ENCODE peak calls at places on chromosomes 12 and 14, in ten cellular contexts. One of them, this sample, is unnamed.

GRCh38 chr14:100165376-100165775 is 5.9 kb upstream of the DEGS2 start:
- DNase-seq in WTC11: peak; percentile 60
- DNase-seq in cardiac fibroblast: no peak
- DNase-seq in GM10248: no peak
- DNase-seq in upper lobe of right lung: peak; percentile 77
- DNase-seq in body of pancreas: no peak
- DNase-seq in AG04450: no peak
- DNase-seq in thoracic aorta: no peak
- DNase-seq in Peyer's patch: no peak
- DNase-seq in heart left ventricle: no peak
- DNase-seq in this sample: no peak

GRCh38 chr12:66500841-66501240 is 178.0 kb downstream of the GRIP1 start:
- DNase-seq in AG04450: no peak
- DNase-seq in cardiac fibroblast: no peak
- DNase-seq in heart left ventricle: no peak
- DNase-seq in thoracic aorta: no peak
- DNase-seq in Peyer's patch: no peak
- DNase-seq in body of pancreas: no peak
- DNase-seq in WTC11: no peak
- DNase-seq in upper lobe of right lung: no peak
- DNase-seq in GM10248: peak; percentile 45
- DNase-seq in this sample: no peak

GRCh38 chr14:102215071-102215470 is 75.4 kb downstream of the WDR20 start:
- DNase-seq in thoracic aorta: peak; percentile 19
- DNase-seq in upper lobe of right lung: peak; percentile 38
- DNase-seq in Peyer's patch: no peak
- DNase-seq in AG04450: peak; percentile 33
- DNase-seq in WTC11: no peak
- DNase-seq in cardiac fibroblast: peak; percentile 65
- DNase-seq in heart left ventricle: no peak
- DNase-seq in GM10248: no peak
- DNase-seq in body of pancreas: peak; percentile 32
- DNase-seq in this sample: no peak

GRCh38 chr14:52522033-52522432 is 30.3 kb downstream of the TXNDC16 start:
- DNase-seq in thoracic aorta: no peak
- DNase-seq in upper lobe of right lung: no peak
- DNase-seq in GM10248: no peak
- DNase-seq in body of pancreas: no peak
- DNase-seq in cardiac fibroblast: no peak
- DNase-seq in AG04450: no peak
- DNase-seq in heart left ventricle: no peak
- DNase-seq in WTC11: no peak
- DNase-seq in Peyer's patch: no peak
- DNase-seq in this sample: no peak

GRCh38 chr14:103742499-103743255 is 27.1 kb downstream of the ZFYVE21 start:
- DNase-seq in cardiac fibroblast: no peak
- DNase-seq in body of pancreas: no peak
- DNase-seq in WTC11: no peak
- DNase-seq in heart left ventricle: no peak
- DNase-seq in upper lobe of right lung: no peak
- DNase-seq in thoracic aorta: no peak
- DNase-seq in AG04450: no peak
- DNase-seq in GM10248: no peak
- DNase-seq in Peyer's patch: no peak
- DNase-seq in this sample: no peak

GRCh38 chr12:91417649-91418048 is 235.0 kb upstream of the DCN start:
- DNase-seq in heart left ventricle: no peak
- DNase-seq in Peyer's patch: no peak
- DNase-seq in WTC11: no peak
- DNase-seq in body of pancreas: no peak
- DNase-seq in AG04450: no peak
- DNase-seq in cardiac fibroblast: no peak
- DNase-seq in thoracic aorta: no peak
- DNase-seq in upper lobe of right lung: no peak
- DNase-seq in GM10248: no peak
- DNase-seq in this sample: no peak

GRCh38 chr14:61177279-61178225 is 103.6 kb downstream of the TMEM30B start:
- DNase-seq in cardiac fibroblast: peak; percentile 27
- DNase-seq in body of pancreas: no peak
- DNase-seq in heart left ventricle: no peak
- DNase-seq in thoracic aorta: no peak
- DNase-seq in AG04450: no peak
- DNase-seq in WTC11: peak; percentile 20
- DNase-seq in GM10248: no peak
- DNase-seq in Peyer's patch: no peak
- DNase-seq in upper lobe of right lung: no peak
- DNase-seq in this sample: no peak

GRCh38 chr14:105201156-105201927 is 20.2 kb upstream of the NUDT14 start:
- DNase-seq in Peyer's patch: no peak
- DNase-seq in GM10248: no peak
- DNase-seq in AG04450: no peak
- DNase-seq in body of pancreas: no peak
- DNase-seq in upper lobe of right lung: no peak
- DNase-seq in WTC11: peak; percentile 35
- DNase-seq in cardiac fibroblast: no peak
- DNase-seq in heart left ventricle: no peak
- DNase-seq in thoracic aorta: no peak
- DNase-seq in this sample: no peak

GRCh38 chr12:52441320-52441911 is 7.2 kb upstream of the KRT75 start:
- DNase-seq in GM10248: no peak
- DNase-seq in upper lobe of right lung: no peak
- DNase-seq in body of pancreas: no peak
- DNase-seq in cardiac fibroblast: peak; percentile 82
- DNase-seq in Peyer's patch: no peak
- DNase-seq in thoracic aorta: no peak
- DNase-seq in heart left ventricle: no peak
- DNase-seq in AG04450: no peak
- DNase-seq in WTC11: no peak
- DNase-seq in this sample: no peak

GRCh38 chr12:89786177-89786810 is 77.7 kb upstream of the ATP2B1 start:
- DNase-seq in Peyer's patch: no peak
- DNase-seq in body of pancreas: no peak
- DNase-seq in upper lobe of right lung: no peak
- DNase-seq in heart left ventricle: no peak
- DNase-seq in thoracic aorta: no peak
- DNase-seq in AG04450: no peak
- DNase-seq in GM10248: no peak
- DNase-seq in WTC11: no peak
- DNase-seq in cardiac fibroblast: no peak
- DNase-seq in this sample: no peak

GRCh38 chr14:73739174-73739898 is 25.2 kb upstream of the PNMA1 start:
- DNase-seq in cardiac fibroblast: no peak
- DNase-seq in GM10248: no peak
- DNase-seq in Peyer's patch: no peak
- DNase-seq in AG04450: no peak
- DNase-seq in upper lobe of right lung: no peak
- DNase-seq in body of pancreas: no peak
- DNase-seq in heart left ventricle: no peak
- DNase-seq in WTC11: no peak
- DNase-seq in thoracic aorta: no peak
- DNase-seq in this sample: no peak

GRCh38 chr14:81127785-81128184 is 93.0 kb downstream of the GTF2A1 start:
- DNase-seq in upper lobe of right lung: no peak
- DNase-seq in AG04450: no peak
- DNase-seq in thoracic aorta: no peak
- DNase-seq in Peyer's patch: no peak
- DNase-seq in heart left ventricle: no peak
- DNase-seq in WTC11: no peak
- DNase-seq in GM10248: no peak
- DNase-seq in body of pancreas: no peak
- DNase-seq in cardiac fibroblast: peak; percentile 33
- DNase-seq in this sample: no peak
- TF ChIP-seq CTCF in upper lobe of right lung: no peak
- TF ChIP-seq CTCF in AG04450: no peak
- TF ChIP-seq CTCF in thoracic aorta: no peak
- TF ChIP-seq CTCF in Peyer's patch: no peak
- TF ChIP-seq CTCF in heart left ventricle: no peak
- TF ChIP-seq CTCF in WTC11: no peak
- TF ChIP-seq CTCF in GM10248: no peak
- TF ChIP-seq CTCF in body of pancreas: no peak
- TF ChIP-seq CTCF in cardiac fibroblast: no peak
- TF ChIP-seq CTCF in this sample: no peak

GRCh38 chr12:57018906-57019305 is 2.6 kb upstream of the TAC3 start:
- DNase-seq in AG04450: no peak
- DNase-seq in cardiac fibroblast: no peak
- DNase-seq in upper lobe of right lung: no peak
- DNase-seq in thoracic aorta: no peak
- DNase-seq in Peyer's patch: no peak
- DNase-seq in body of pancreas: no peak
- DNase-seq in WTC11: no peak
- DNase-seq in GM10248: no peak
- DNase-seq in heart left ventricle: no peak
- DNase-seq in this sample: no peak
- TF ChIP-seq CTCF in AG04450: no peak
- TF ChIP-seq CTCF in cardiac fibroblast: no peak
- TF ChIP-seq CTCF in upper lobe of right lung: no peak
- TF ChIP-seq CTCF in thoracic aorta: no peak
- TF ChIP-seq CTCF in Peyer's patch: no peak
- TF ChIP-seq CTCF in body of pancreas: no peak
- TF ChIP-seq CTCF in WTC11: no peak
- TF ChIP-seq CTCF in GM10248: no peak
- TF ChIP-seq CTCF in heart left ventricle: no peak
- TF ChIP-seq CTCF in this sample: no peak

GRCh38 chr12:6342140-6342889 is 439 bp upstream of the TNFRSF1A start:
- DNase-seq in body of pancreas: no peak
- DNase-seq in AG04450: no peak
- DNase-seq in heart left ventricle: no peak
- DNase-seq in thoracic aorta: no peak
- DNase-seq in WTC11: no peak
- DNase-seq in upper lobe of right lung: no peak
- DNase-seq in Peyer's patch: no peak
- DNase-seq in cardiac fibroblast: no peak
- DNase-seq in GM10248: no peak
- DNase-seq in this sample: no peak

GRCh38 chr12:6338955-6339761 is 2.7 kb downstream of the TNFRSF1A start:
- DNase-seq in body of pancreas: no peak
- DNase-seq in cardiac fibroblast: peak; percentile 31
- DNase-seq in thoracic aorta: no peak
- DNase-seq in heart left ventricle: no peak
- DNase-seq in AG04450: no peak
- DNase-seq in WTC11: no peak
- DNase-seq in upper lobe of right lung: no peak
- DNase-seq in GM10248: no peak
- DNase-seq in Peyer's patch: no peak
- DNase-seq in this sample: no peak

GRCh38 chr12:6343518-6343917 is 1.6 kb upstream of the TNFRSF1A start:
- DNase-seq in heart left ventricle: no peak
- DNase-seq in AG04450: no peak
- DNase-seq in cardiac fibroblast: no peak
- DNase-seq in Peyer's patch: no peak
- DNase-seq in thoracic aorta: no peak
- DNase-seq in WTC11: no peak
- DNase-seq in body of pancreas: no peak
- DNase-seq in upper lobe of right lung: no peak
- DNase-seq in GM10248: no peak
- DNase-seq in this sample: no peak

GRCh38 chr12:6340745-6341438 is 984 bp downstream of the TNFRSF1A start:
- DNase-seq in upper lobe of right lung: no peak
- DNase-seq in WTC11: no peak
- DNase-seq in GM10248: no peak
- DNase-seq in Peyer's patch: no peak
- DNase-seq in body of pancreas: peak; percentile 10
- DNase-seq in cardiac fibroblast: peak; percentile 12
- DNase-seq in thoracic aorta: no peak
- DNase-seq in AG04450: no peak
- DNase-seq in heart left ventricle: no peak
- DNase-seq in this sample: no peak

DNA sequence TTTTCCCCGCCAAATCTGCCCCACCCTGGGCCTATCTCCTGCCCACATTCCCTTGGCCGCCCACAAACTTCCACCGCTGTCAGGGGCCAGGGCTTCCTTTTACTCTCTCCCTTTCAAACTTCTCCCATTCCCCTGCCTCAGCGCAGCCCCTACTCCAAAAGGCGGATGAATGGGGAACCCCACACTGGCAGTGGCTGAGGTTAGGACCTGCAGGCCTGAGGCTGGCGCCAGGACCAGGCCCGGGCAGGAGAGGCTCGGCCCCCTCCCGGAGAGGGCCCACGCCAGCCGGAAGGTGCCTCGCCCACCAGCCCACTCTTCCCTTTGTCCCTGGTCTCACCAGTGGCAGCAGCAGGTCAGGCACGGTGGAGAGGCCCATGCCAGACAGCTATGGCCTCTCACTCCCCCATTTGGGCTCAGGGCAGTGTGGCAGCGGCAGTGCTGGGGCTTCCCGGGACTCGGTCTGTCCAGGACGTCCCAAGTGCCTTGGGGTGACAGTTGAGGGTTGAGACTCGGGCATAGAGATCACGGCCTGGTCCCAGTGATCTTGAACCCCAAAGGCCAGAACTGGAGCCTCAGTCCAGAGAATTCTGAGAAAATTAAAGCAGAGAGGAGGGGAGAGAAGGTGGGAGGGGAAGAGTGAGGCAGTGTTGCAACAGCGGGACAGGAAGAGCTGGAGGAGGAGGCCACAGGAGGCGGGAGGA is at the start of gene TNFRSF1A:
- DNase-seq in Peyer's patch: peak; percentile 46
- DNase-seq in AG04450: peak; percentile 59
- DNase-seq in body of pancreas: peak; percentile 87
- DNase-seq in heart left ventricle: peak; percentile 86
- DNase-seq in WTC11: no peak
- DNase-seq in upper lobe of right lung: peak; percentile 80
- DNase-seq in cardiac fibroblast: peak; percentile 87
- DNase-seq in thoracic aorta: no peak
- DNase-seq in GM10248: peak; percentile 64
- DNase-seq in this sample: no peak
- TF ChIP-seq CTCF in Peyer's patch: no peak
- TF ChIP-seq CTCF in AG04450: no peak
- TF ChIP-seq CTCF in body of pancreas: no peak
- TF ChIP-seq CTCF in heart left ventricle: no peak
- TF ChIP-seq CTCF in WTC11: no peak
- TF ChIP-seq CTCF in upper lobe of right lung: no peak
- TF ChIP-seq CTCF in cardiac fibroblast: no peak
- TF ChIP-seq CTCF in thoracic aorta: no peak
- TF ChIP-seq CTCF in GM10248: no peak
- TF ChIP-seq CTCF in this sample: no peak

DNA sequence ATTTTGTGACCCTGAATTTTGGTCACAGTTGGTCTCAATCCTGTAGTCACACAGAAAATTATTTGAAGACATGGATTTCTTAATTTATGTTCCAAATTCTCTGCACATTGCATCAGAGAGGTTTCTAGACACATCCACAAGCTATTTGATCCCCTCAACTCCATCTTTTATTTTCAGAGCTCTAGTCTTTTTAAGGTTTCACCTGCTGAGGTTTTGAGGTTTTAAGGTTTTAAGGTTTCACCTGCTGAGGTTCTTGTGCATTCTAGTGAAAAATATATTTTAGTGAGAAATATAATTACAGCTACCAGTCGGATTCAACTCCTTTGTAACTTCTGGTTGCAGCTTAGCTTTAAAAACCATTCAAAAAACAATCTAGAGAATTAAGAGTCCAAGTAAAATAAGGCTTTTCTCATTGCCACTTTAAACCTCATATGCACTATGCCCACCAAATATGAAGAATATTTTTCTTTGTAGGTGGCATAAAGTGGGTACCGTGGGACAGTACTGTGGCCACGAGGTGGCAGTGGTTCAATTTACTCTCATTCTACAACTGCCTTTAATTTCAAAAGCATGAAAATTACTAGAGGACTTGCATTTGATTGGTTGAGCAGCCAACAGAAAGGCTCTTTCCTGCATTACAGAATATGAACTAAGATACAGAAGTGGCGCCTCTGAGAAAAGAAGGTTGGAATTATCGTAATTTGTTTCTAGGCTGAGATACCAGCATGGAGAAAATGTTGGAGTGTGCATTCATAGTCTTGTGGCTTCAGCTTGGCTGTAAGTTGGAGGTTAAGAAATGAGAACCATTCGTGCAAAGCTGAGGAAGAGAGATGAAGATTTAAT is 366.5 kb upstream of the OR4E1 start:
- DNase-seq in GM10248: no peak
- DNase-seq in thoracic aorta: no peak
- DNase-seq in WTC11: no peak
- DNase-seq in Peyer's patch: no peak
- DNase-seq in AG04450: no peak
- DNase-seq in heart left ventricle: no peak
- DNase-seq in cardiac fibroblast: no peak
- DNase-seq in upper lobe of right lung: no peak
- DNase-seq in body of pancreas: no peak
- DNase-seq in this sample: no peak
- TF ChIP-seq CTCF in GM10248: peak; percentile 45
- TF ChIP-seq CTCF in thoracic aorta: no peak
- TF ChIP-seq CTCF in WTC11: no peak
- TF ChIP-seq CTCF in Peyer's patch: peak; percentile 18
- TF ChIP-seq CTCF in AG04450: peak; percentile 45
- TF ChIP-seq CTCF in heart left ventricle: peak; percentile 41
- TF ChIP-seq CTCF in cardiac fibroblast: peak; percentile 7
- TF ChIP-seq CTCF in upper lobe of right lung: peak; percentile 62
- TF ChIP-seq CTCF in body of pancreas: peak; percentile 11
- TF ChIP-seq CTCF in this sample: no peak

This sample was measured in activated B cell treated with CpG ODN at 0.5 μM for 24 hours.